ENCODE peak calls at places on chromosomes 3 and 15, in nine cellular contexts. U is esophagus squamous epithelium, L is body of pancreas, C is cardiac muscle cell, W is dorsolateral prefrontal cortex, R is OCI-LY7, S is HFF-Myc, V is HepG2, K is aorta. D is an unnamed sample.

GRCh38 chr3:132174500-132174899 is 139.7 kb upstream of the CPNE4 start:
- DNase-seq in C (no peak), U (no peak), L (no peak), V (no peak), K (no peak), R (no peak), S (no peak), W (no peak), D (no peak)

GRCh38 chr3:195548496-195548895 is 5.4 kb upstream of the PPP1R2 start:
- DNase-seq in K (no peak), U (no peak), S (no peak), R (no peak), V (peak), W (no peak), L (no peak), C (no peak), D (no peak)

GRCh38 chr3:146339262-146339808 is 88.4 kb upstream of the PLSCR4 start:
- DNase-seq in R (no peak), U (no peak), K (no peak), W (no peak), L (no peak), S (no peak), V (no peak), C (no peak), D (no peak)

GRCh38 chr3:161343986-161344385 is 27.3 kb downstream of the SPTSSB start:
- DNase-seq in R (no peak), W (no peak), V (no peak), L (no peak), U (no peak), K (no peak), C (no peak), S (no peak), D (no peak)

GRCh38 chr15:80849308-80849707 is 70.1 kb downstream of the CEMIP start:
- DNase-seq in C (no peak), S (peak), V (no peak), W (no peak), K (peak), U (no peak), R (no peak), L (no peak), D (no peak)

GRCh38 chr3:32457971-32458471 is 44.6 kb downstream of the CMTM6 start:
- DNase-seq in U (no peak), V (no peak), L (no peak), K (no peak), C (no peak), R (peak), W (no peak), S (no peak), D (no peak)

GRCh38 chr3:125050486-125051172 is 5.2 kb downstream of the HEG1 start:
- DNase-seq in K (no peak), U (no peak), R (no peak), C (no peak), L (no peak), S (no peak), V (no peak), W (no peak), D (no peak)

GRCh38 chr15:49620658-49621326 is at the start of the genes DTWD1 and FAM227B:
- DNase-seq in K (peak), V (peak), U (peak), S (peak), C (peak), R (peak), W (peak), L (peak), D (peak)

GRCh38 chr15:41666353-41666920 is 6.2 kb downstream of the MGA start:
- DNase-seq in V (no peak), W (no peak), R (no peak), K (no peak), C (no peak), U (no peak), L (no peak), S (no peak), D (no peak)

GRCh38 chr15:50854594-50855490 is 53.6 kb upstream of the AP4E1 start:
- DNase-seq in U (no peak), R (peak), W (no peak), C (no peak), L (no peak), V (peak), K (no peak), S (no peak), D (no peak)

GRCh38 chr3:160402249-160403027 is 3.0 kb downstream of the SMC4 start:
- DNase-seq in L (no peak), V (no peak), K (no peak), C (no peak), S (no peak), W (no peak), U (no peak), R (no peak), D (no peak)

GRCh38 chr3:10395671-10396070 is 74.8 kb upstream of the SEC13 start:
- DNase-seq in C (no peak), S (no peak), R (peak), K (no peak), V (no peak), L (no peak), W (no peak), U (no peak), D (no peak)

GRCh38 chr15:43209059-43209824 is 11.6 kb downstream of the EPB42 start:
- DNase-seq in K (no peak), W (no peak), C (peak), R (no peak), U (no peak), V (peak), L (peak), S (no peak), D (no peak)

GRCh38 chr3:112640864-112641751 is at the start of gene CCDC80:
- DNase-seq in U (no peak), C (peak), R (no peak), W (no peak), V (no peak), S (peak), K (no peak), L (no peak), D (no peak)

GRCh38 chr3:40172560-40172959 is 136.9 kb upstream of the EIF1B start:
- DNase-seq in V (no peak), W (no peak), U (no peak), S (no peak), C (no peak), L (no peak), K (no peak), R (no peak), D (no peak)

GRCh38 chr3:9809239-9809614 is 835 bp upstream of the TTLL3 start:
- DNase-seq in U (no peak), K (peak), L (no peak), V (no peak), R (no peak), W (no peak), S (no peak), C (no peak), D (peak)

GRCh38 chr15:98841419-98841970 is 166.1 kb downstream of the PGPEP1L start:
- DNase-seq in L (no peak), V (no peak), C (no peak), U (no peak), W (no peak), K (no peak), R (no peak), S (no peak), D (no peak)

GRCh38 chr3:158105710-158106438 is at the start of gene SHOX2:
- DNase-seq in U (no peak), C (no peak), S (no peak), K (peak), R (peak), L (peak), V (no peak), W (no peak), D (peak)

GRCh38 chr3:71276531-71276930 is 307.0 kb downstream of the FOXP1 start:
- DNase-seq in W (no peak), V (no peak), K (no peak), C (no peak), U (no peak), L (no peak), S (no peak), R (no peak), D (no peak)

GRCh38 chr15:71096676-71097075 is 18.6 kb upstream of the THSD4 start:
- DNase-seq in C (no peak), U (no peak), S (no peak), R (no peak), W (no peak), V (no peak), L (no peak), K (no peak), D (peak)

GRCh38 chr3:53227993-53228885 is 27.6 kb downstream of the TKT start:
- DNase-seq in U (no peak), W (no peak), L (no peak), R (no peak), S (no peak), K (no peak), C (no peak), V (no peak), D (no peak)

GRCh38 chr3:191136347-191136746 is 62.7 kb upstream of the OSTN start:
- DNase-seq in S (no peak), U (no peak), L (no peak), C (peak), R (peak), W (no peak), V (peak), K (no peak), D (no peak)

GRCh38 chr15:65646486-65646885 is 24.7 kb downstream of the SLC24A1 start:
- DNase-seq in W (no peak), U (no peak), C (no peak), K (no peak), V (no peak), R (no peak), S (no peak), L (no peak), D (no peak)

GRCh38 chr3:177286034-177286433 is 88.8 kb upstream of the TBL1XR1 start:
- DNase-seq in L (no peak), K (peak), S (no peak), W (no peak), U (no peak), C (no peak), V (peak), R (no peak), D (no peak)

GRCh38 chr3:115999598-115999997 is 376.3 kb downstream of the GAP43 start:
- DNase-seq in V (no peak), U (no peak), C (peak), L (peak), W (no peak), R (no peak), K (no peak), S (no peak), D (no peak)

GRCh38 chr3:99637041-99637380 is 1.4 kb upstream of the COL8A1 start:
- DNase-seq in W (no peak), R (no peak), S (no peak), C (no peak), V (no peak), L (no peak), K (no peak), U (no peak), D (no peak)

GRCh38 chr15:71114887-71115566 is at the start of gene THSD4:
- DNase-seq in U (no peak), V (peak), C (peak), L (peak), W (peak), R (peak), S (no peak), K (peak), D (peak)

GRCh38 chr15:41873711-41874110 is 20.1 kb downstream of the SPTBN5 start:
- DNase-seq in W (no peak), U (no peak), K (no peak), V (no peak), R (no peak), S (no peak), L (no peak), C (no peak), D (no peak)

GRCh38 chr3:56494679-56495322 is 26.5 kb upstream of the ERC2 start:
- DNase-seq in L (peak), W (no peak), S (peak), R (peak), V (peak), C (peak), U (no peak), K (peak), D (peak)

GRCh38 chr15:77031376-77032050 is 36.6 kb downstream of the PSTPIP1 start:
- DNase-seq in U (no peak), C (no peak), W (peak), V (peak), L (peak), R (peak), S (no peak), K (peak), D (peak)

GRCh38 chr3:71658131-71658530 is 67.1 kb downstream of the EIF4E3 start:
- DNase-seq in C (no peak), L (peak), V (no peak), W (no peak), S (no peak), K (peak), U (no peak), R (no peak), D (peak)

GRCh38 chr3:43997788-43998373 is 243.8 kb upstream of the TOPAZ1 start:
- DNase-seq in R (peak), S (no peak), L (no peak), C (peak), W (no peak), U (no peak), K (no peak), V (no peak), D (no peak)

GRCh38 chr3:43995078-43995928 is 246.4 kb upstream of the TOPAZ1 start:
- DNase-seq in K (peak), C (peak), U (no peak), W (no peak), S (no peak), L (no peak), V (no peak), R (peak), D (no peak)

GRCh38 chr3:43995929-43996378 is 245.7 kb upstream of the TOPAZ1 start:
- DNase-seq in U (no peak), K (peak), V (no peak), R (peak), C (peak), W (no peak), L (no peak), S (no peak), D (no peak)

GRCh38 chr3:43996379-43997301 is 245.0 kb upstream of the TOPAZ1 start:
- DNase-seq in S (no peak), L (peak), C (peak), W (no peak), K (peak), U (no peak), R (peak), V (no peak), D (no peak)

GRCh38 chr3:43994594-43995077 is 247.1 kb upstream of the TOPAZ1 start:
- DNase-seq in C (no peak), K (no peak), R (peak), S (no peak), U (no peak), L (no peak), W (no peak), V (no peak), D (no peak)
- H3K4me3 ChIP-seq in C (peak), K (no peak), R (peak), S (peak), U (peak), L (no peak), W (peak), V (no peak), D (no peak)

DNA sequence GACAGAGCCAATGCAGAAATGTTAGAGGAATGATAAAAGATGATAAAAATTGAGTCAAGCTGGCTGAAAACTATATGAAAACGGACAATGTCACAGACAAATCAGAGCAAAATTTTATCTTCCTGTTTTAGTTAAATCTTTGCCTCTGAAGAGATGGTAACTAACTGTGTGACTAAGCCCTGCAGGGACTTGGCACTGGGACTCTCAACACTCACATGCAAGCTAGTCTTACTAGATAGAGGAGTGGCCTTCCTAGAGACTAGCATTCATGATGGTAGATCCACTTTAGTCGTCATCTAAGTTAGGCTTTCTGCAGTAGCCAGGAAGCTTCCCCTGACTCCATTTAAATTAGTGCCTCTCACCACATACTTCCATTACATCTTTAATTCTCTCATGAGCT is 4.1 kb downstream of the CCDC191 start:
- DNase-seq in K (no peak), C (no peak), W (no peak), V (no peak), S (no peak), R (no peak), U (no peak), L (no peak), D (no peak)
- H3K4me3 ChIP-seq in K (no peak), C (no peak), W (no peak), V (no peak), S (no peak), R (no peak), U (no peak), L (no peak), D (no peak)

GRCh38 chr3:46884427-46884826 is 6.9 kb downstream of the PTH1R start:
- DNase-seq in C (no peak), R (no peak), S (no peak), V (no peak), U (no peak), K (no peak), L (no peak), W (no peak), D (no peak)

GRCh38 chr3:46884929-46885328 is 7.4 kb downstream of the PTH1R start:
- DNase-seq in K (no peak), W (no peak), V (no peak), U (no peak), C (no peak), R (no peak), S (no peak), L (no peak), D (no peak)

GRCh38 chr3:46882377-46883015 is 5.0 kb downstream of the PTH1R start:
- DNase-seq in U (no peak), V (no peak), W (no peak), K (peak), C (peak), R (no peak), L (peak), S (no peak), D (no peak)

GRCh38 chr3:46881819-46882376 is 4.4 kb downstream of the PTH1R start:
- DNase-seq in W (no peak), C (peak), V (no peak), U (no peak), S (no peak), R (no peak), L (peak), K (peak), D (no peak)

DNA sequence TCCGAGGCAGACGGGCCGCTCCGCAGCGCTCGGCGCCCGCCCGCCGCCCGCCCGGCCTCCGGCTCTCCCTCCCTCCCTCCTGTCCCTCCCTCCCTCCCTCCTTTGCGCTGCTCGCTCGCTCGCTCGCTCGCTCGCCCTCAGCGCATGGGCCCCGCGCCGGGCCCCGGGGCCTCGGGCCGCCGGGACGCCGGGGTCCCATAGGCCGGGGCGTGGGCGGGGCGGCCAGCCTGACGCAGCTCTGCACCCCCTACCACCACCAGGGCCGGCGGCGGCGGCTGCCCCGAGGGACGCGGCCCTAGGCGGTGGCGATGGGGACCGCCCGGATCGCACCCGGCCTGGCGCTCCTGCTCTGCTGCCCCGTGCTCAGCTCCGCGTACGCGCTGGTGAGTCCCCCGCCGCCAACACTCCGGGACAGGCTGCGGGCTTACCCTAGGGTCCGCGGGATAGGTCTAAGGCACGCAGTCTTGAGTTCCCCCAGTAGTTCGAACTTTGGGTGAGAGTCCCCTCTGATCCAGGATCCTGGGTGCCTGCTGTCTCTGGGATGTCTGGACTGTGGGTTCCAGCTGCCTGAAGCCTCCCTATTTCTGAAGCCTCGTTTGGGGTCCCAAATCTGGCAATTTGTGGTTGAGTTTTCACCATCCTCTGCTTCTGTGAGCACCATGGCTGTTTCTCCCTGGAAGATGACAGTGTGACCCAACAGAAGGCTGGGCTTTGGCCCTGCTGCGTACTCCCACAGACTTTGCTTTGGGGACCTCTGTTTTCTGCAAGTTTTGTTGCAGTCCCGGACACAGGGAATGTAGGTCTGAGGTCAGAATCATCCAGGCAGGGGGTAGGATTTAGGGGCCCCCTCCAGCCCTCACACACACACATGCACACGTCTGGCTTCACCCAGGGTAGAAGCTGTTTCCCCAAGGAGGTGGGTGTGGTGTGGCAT is 6.0 kb downstream of the PTH1R start:
- DNase-seq in L (peak), U (no peak), K (no peak), W (no peak), S (no peak), R (no peak), V (no peak), C (peak), D (no peak)
- H3K4me3 ChIP-seq in L (peak), U (peak), K (peak), W (peak), S (peak), R (no peak), V (peak), C (peak), D (peak)

GRCh38 chr3:127717357-127718243 is 44.8 kb downstream of the ABTB1 start:
- DNase-seq in U (no peak), L (no peak), C (no peak), V (no peak), R (no peak), S (no peak), K (no peak), W (no peak), D (no peak)
- H3K4me3 ChIP-seq in U (no peak), L (no peak), C (no peak), V (no peak), R (no peak), S (no peak), K (no peak), W (no peak), D (no peak)